ENCODE peak calls at places on chromosomes 1 and 21, in ten cellular contexts. One of them, this sample, is unnamed.

GRCh38 chr1:201346337-201346939 is 31.0 kb downstream of the TNNT2 start:
- DNase-seq in DMS 273 treated with DMSO at 0.1 percent for 48 hours: peak
- DNase-seq in fibroblast of pulmonary artery: peak
- DNase-seq in stimulated activated CD4-positive, alpha-beta T cell treated with anti-CD3 and anti-CD28 coated beads, Interleukin-2, amount 100 ng/mL, for 24 hours: no peak
- DNase-seq in NCI-H774: peak
- DNase-seq in T-helper 1 cell: no peak
- DNase-seq in germinal center: peak
- DNase-seq in mesothelial cell of epicardium: no peak
- DNase-seq in head of caudate nucleus: no peak
- DNase-seq in cardiac fibroblast: peak
- DNase-seq in this sample: no peak

GRCh38 chr1:66346057-66346795 is 187.7 kb upstream of the SGIP1 start:
- DNase-seq in DMS 273 treated with DMSO at 0.1 percent for 48 hours: no peak
- DNase-seq in germinal center: no peak
- DNase-seq in cardiac fibroblast: no peak
- DNase-seq in T-helper 1 cell: no peak
- DNase-seq in stimulated activated CD4-positive, alpha-beta T cell treated with anti-CD3 and anti-CD28 coated beads, Interleukin-2, amount 100 ng/mL, for 24 hours: no peak
- DNase-seq in fibroblast of pulmonary artery: no peak
- DNase-seq in mesothelial cell of epicardium: no peak
- DNase-seq in NCI-H774: no peak
- DNase-seq in head of caudate nucleus: no peak
- DNase-seq in this sample: no peak

GRCh38 chr1:20684651-20685050 is 23.5 kb upstream of the DDOST start:
- DNase-seq in cardiac fibroblast: no peak
- DNase-seq in DMS 273 treated with DMSO at 0.1 percent for 48 hours: no peak
- DNase-seq in T-helper 1 cell: no peak
- DNase-seq in germinal center: no peak
- DNase-seq in stimulated activated CD4-positive, alpha-beta T cell treated with anti-CD3 and anti-CD28 coated beads, Interleukin-2, amount 100 ng/mL, for 24 hours: no peak
- DNase-seq in mesothelial cell of epicardium: no peak
- DNase-seq in head of caudate nucleus: no peak
- DNase-seq in NCI-H774: no peak
- DNase-seq in fibroblast of pulmonary artery: no peak
- DNase-seq in this sample: no peak

GRCh38 chr1:28457678-28458077 is 48.2 kb upstream of the RCC1 start:
- DNase-seq in head of caudate nucleus: no peak
- DNase-seq in NCI-H774: no peak
- DNase-seq in fibroblast of pulmonary artery: no peak
- DNase-seq in mesothelial cell of epicardium: no peak
- DNase-seq in T-helper 1 cell: no peak
- DNase-seq in DMS 273 treated with DMSO at 0.1 percent for 48 hours: no peak
- DNase-seq in stimulated activated CD4-positive, alpha-beta T cell treated with anti-CD3 and anti-CD28 coated beads, Interleukin-2, amount 100 ng/mL, for 24 hours: no peak
- DNase-seq in cardiac fibroblast: no peak
- DNase-seq in germinal center: no peak
- DNase-seq in this sample: no peak

GRCh38 chr1:114669562-114670082 is at the start of gene DENND2C:
- DNase-seq in fibroblast of pulmonary artery: no peak
- DNase-seq in NCI-H774: no peak
- DNase-seq in mesothelial cell of epicardium: no peak
- DNase-seq in T-helper 1 cell: no peak
- DNase-seq in DMS 273 treated with DMSO at 0.1 percent for 48 hours: no peak
- DNase-seq in germinal center: no peak
- DNase-seq in stimulated activated CD4-positive, alpha-beta T cell treated with anti-CD3 and anti-CD28 coated beads, Interleukin-2, amount 100 ng/mL, for 24 hours: no peak
- DNase-seq in cardiac fibroblast: no peak
- DNase-seq in head of caudate nucleus: no peak
- DNase-seq in this sample: no peak

GRCh38 chr21:36584980-36585940 is 105.3 kb upstream of the CLDN14 start:
- DNase-seq in stimulated activated CD4-positive, alpha-beta T cell treated with anti-CD3 and anti-CD28 coated beads, Interleukin-2, amount 100 ng/mL, for 24 hours: no peak
- DNase-seq in fibroblast of pulmonary artery: no peak
- DNase-seq in germinal center: no peak
- DNase-seq in mesothelial cell of epicardium: no peak
- DNase-seq in NCI-H774: no peak
- DNase-seq in cardiac fibroblast: no peak
- DNase-seq in DMS 273 treated with DMSO at 0.1 percent for 48 hours: no peak
- DNase-seq in T-helper 1 cell: no peak
- DNase-seq in head of caudate nucleus: no peak
- DNase-seq in this sample: no peak

GRCh38 chr1:12006167-12006921 is 13.0 kb upstream of the MIIP start:
- DNase-seq in head of caudate nucleus: peak
- DNase-seq in fibroblast of pulmonary artery: no peak
- DNase-seq in mesothelial cell of epicardium: no peak
- DNase-seq in cardiac fibroblast: no peak
- DNase-seq in NCI-H774: no peak
- DNase-seq in stimulated activated CD4-positive, alpha-beta T cell treated with anti-CD3 and anti-CD28 coated beads, Interleukin-2, amount 100 ng/mL, for 24 hours: no peak
- DNase-seq in germinal center: no peak
- DNase-seq in DMS 273 treated with DMSO at 0.1 percent for 48 hours: no peak
- DNase-seq in T-helper 1 cell: no peak
- DNase-seq in this sample: no peak

GRCh38 chr1:53112271-53112774 is 30.1 kb downstream of the SLC1A7 start:
- DNase-seq in stimulated activated CD4-positive, alpha-beta T cell treated with anti-CD3 and anti-CD28 coated beads, Interleukin-2, amount 100 ng/mL, for 24 hours: no peak
- DNase-seq in fibroblast of pulmonary artery: peak
- DNase-seq in cardiac fibroblast: peak
- DNase-seq in germinal center: no peak
- DNase-seq in head of caudate nucleus: no peak
- DNase-seq in T-helper 1 cell: no peak
- DNase-seq in DMS 273 treated with DMSO at 0.1 percent for 48 hours: no peak
- DNase-seq in mesothelial cell of epicardium: no peak
- DNase-seq in NCI-H774: no peak
- DNase-seq in this sample: no peak

GRCh38 chr1:71850936-71851335 is 431.4 kb downstream of the NEGR1 start:
- DNase-seq in T-helper 1 cell: no peak
- DNase-seq in cardiac fibroblast: peak
- DNase-seq in head of caudate nucleus: no peak
- DNase-seq in fibroblast of pulmonary artery: peak
- DNase-seq in NCI-H774: no peak
- DNase-seq in germinal center: no peak
- DNase-seq in DMS 273 treated with DMSO at 0.1 percent for 48 hours: no peak
- DNase-seq in mesothelial cell of epicardium: no peak
- DNase-seq in stimulated activated CD4-positive, alpha-beta T cell treated with anti-CD3 and anti-CD28 coated beads, Interleukin-2, amount 100 ng/mL, for 24 hours: no peak
- DNase-seq in this sample: no peak

GRCh38 chr21:44400791-44401385 is 47.5 kb downstream of the TRPM2 start:
- DNase-seq in cardiac fibroblast: no peak
- DNase-seq in T-helper 1 cell: no peak
- DNase-seq in mesothelial cell of epicardium: no peak
- DNase-seq in fibroblast of pulmonary artery: no peak
- DNase-seq in stimulated activated CD4-positive, alpha-beta T cell treated with anti-CD3 and anti-CD28 coated beads, Interleukin-2, amount 100 ng/mL, for 24 hours: peak
- DNase-seq in germinal center: no peak
- DNase-seq in NCI-H774: no peak
- DNase-seq in head of caudate nucleus: no peak
- DNase-seq in DMS 273 treated with DMSO at 0.1 percent for 48 hours: no peak
- DNase-seq in this sample: no peak

GRCh38 chr1:113429461-113430153 is 39.3 kb downstream of the MAGI3 start:
- DNase-seq in NCI-H774: no peak
- DNase-seq in head of caudate nucleus: no peak
- DNase-seq in T-helper 1 cell: no peak
- DNase-seq in mesothelial cell of epicardium: no peak
- DNase-seq in fibroblast of pulmonary artery: peak
- DNase-seq in DMS 273 treated with DMSO at 0.1 percent for 48 hours: no peak
- DNase-seq in stimulated activated CD4-positive, alpha-beta T cell treated with anti-CD3 and anti-CD28 coated beads, Interleukin-2, amount 100 ng/mL, for 24 hours: no peak
- DNase-seq in cardiac fibroblast: peak
- DNase-seq in germinal center: no peak
- DNase-seq in this sample: no peak

GRCh38 chr1:45995298-45995697 is 137.1 kb downstream of the PIK3R3 start:
- DNase-seq in cardiac fibroblast: no peak
- DNase-seq in stimulated activated CD4-positive, alpha-beta T cell treated with anti-CD3 and anti-CD28 coated beads, Interleukin-2, amount 100 ng/mL, for 24 hours: no peak
- DNase-seq in NCI-H774: no peak
- DNase-seq in fibroblast of pulmonary artery: no peak
- DNase-seq in germinal center: no peak
- DNase-seq in mesothelial cell of epicardium: no peak
- DNase-seq in DMS 273 treated with DMSO at 0.1 percent for 48 hours: no peak
- DNase-seq in head of caudate nucleus: no peak
- DNase-seq in T-helper 1 cell: no peak
- DNase-seq in this sample: no peak

GRCh38 chr1:170765712-170766330 is 101.9 kb downstream of the PRRX1 start:
- DNase-seq in germinal center: no peak
- DNase-seq in DMS 273 treated with DMSO at 0.1 percent for 48 hours: no peak
- DNase-seq in T-helper 1 cell: no peak
- DNase-seq in head of caudate nucleus: no peak
- DNase-seq in cardiac fibroblast: peak
- DNase-seq in mesothelial cell of epicardium: no peak
- DNase-seq in stimulated activated CD4-positive, alpha-beta T cell treated with anti-CD3 and anti-CD28 coated beads, Interleukin-2, amount 100 ng/mL, for 24 hours: no peak
- DNase-seq in fibroblast of pulmonary artery: peak
- DNase-seq in NCI-H774: no peak
- DNase-seq in this sample: peak

GRCh38 chr1:109873278-109874175 is 37.1 kb upstream of the CSF1 start:
- DNase-seq in stimulated activated CD4-positive, alpha-beta T cell treated with anti-CD3 and anti-CD28 coated beads, Interleukin-2, amount 100 ng/mL, for 24 hours: no peak
- DNase-seq in cardiac fibroblast: peak
- DNase-seq in fibroblast of pulmonary artery: peak
- DNase-seq in germinal center: no peak
- DNase-seq in mesothelial cell of epicardium: no peak
- DNase-seq in DMS 273 treated with DMSO at 0.1 percent for 48 hours: no peak
- DNase-seq in T-helper 1 cell: no peak
- DNase-seq in NCI-H774: no peak
- DNase-seq in head of caudate nucleus: no peak
- DNase-seq in this sample: no peak

GRCh38 chr1:244049969-244050834 is 881 bp upstream of the ZBTB18 start:
- DNase-seq in NCI-H774: no peak
- DNase-seq in germinal center: peak
- DNase-seq in mesothelial cell of epicardium: no peak
- DNase-seq in head of caudate nucleus: no peak
- DNase-seq in T-helper 1 cell: no peak
- DNase-seq in cardiac fibroblast: no peak
- DNase-seq in fibroblast of pulmonary artery: no peak
- DNase-seq in DMS 273 treated with DMSO at 0.1 percent for 48 hours: no peak
- DNase-seq in stimulated activated CD4-positive, alpha-beta T cell treated with anti-CD3 and anti-CD28 coated beads, Interleukin-2, amount 100 ng/mL, for 24 hours: no peak
- DNase-seq in this sample: no peak

GRCh38 chr1:185567006-185567405 is 167.2 kb upstream of the HMCN1 start:
- DNase-seq in cardiac fibroblast: peak
- DNase-seq in T-helper 1 cell: peak
- DNase-seq in germinal center: peak
- DNase-seq in stimulated activated CD4-positive, alpha-beta T cell treated with anti-CD3 and anti-CD28 coated beads, Interleukin-2, amount 100 ng/mL, for 24 hours: no peak
- DNase-seq in head of caudate nucleus: no peak
- DNase-seq in NCI-H774: peak
- DNase-seq in fibroblast of pulmonary artery: peak
- DNase-seq in mesothelial cell of epicardium: no peak
- DNase-seq in DMS 273 treated with DMSO at 0.1 percent for 48 hours: no peak
- DNase-seq in this sample: no peak

GRCh38 chr1:178408869-178409268 is 87.9 kb downstream of the CLEC20A start:
- DNase-seq in germinal center: no peak
- DNase-seq in head of caudate nucleus: no peak
- DNase-seq in NCI-H774: no peak
- DNase-seq in stimulated activated CD4-positive, alpha-beta T cell treated with anti-CD3 and anti-CD28 coated beads, Interleukin-2, amount 100 ng/mL, for 24 hours: no peak
- DNase-seq in fibroblast of pulmonary artery: peak
- DNase-seq in mesothelial cell of epicardium: no peak
- DNase-seq in DMS 273 treated with DMSO at 0.1 percent for 48 hours: no peak
- DNase-seq in cardiac fibroblast: no peak
- DNase-seq in T-helper 1 cell: no peak
- DNase-seq in this sample: no peak

GRCh38 chr1:12501661-12502060 is 116.3 kb downstream of the DHRS3 start:
- DNase-seq in DMS 273 treated with DMSO at 0.1 percent for 48 hours: no peak
- DNase-seq in fibroblast of pulmonary artery: peak
- DNase-seq in mesothelial cell of epicardium: no peak
- DNase-seq in head of caudate nucleus: no peak
- DNase-seq in stimulated activated CD4-positive, alpha-beta T cell treated with anti-CD3 and anti-CD28 coated beads, Interleukin-2, amount 100 ng/mL, for 24 hours: no peak
- DNase-seq in T-helper 1 cell: no peak
- DNase-seq in cardiac fibroblast: no peak
- DNase-seq in germinal center: no peak
- DNase-seq in NCI-H774: no peak
- DNase-seq in this sample: no peak

GRCh38 chr1:6162773-6163172 is 17.3 kb downstream of the CHD5 start:
- DNase-seq in head of caudate nucleus: no peak
- DNase-seq in T-helper 1 cell: no peak
- DNase-seq in stimulated activated CD4-positive, alpha-beta T cell treated with anti-CD3 and anti-CD28 coated beads, Interleukin-2, amount 100 ng/mL, for 24 hours: no peak
- DNase-seq in DMS 273 treated with DMSO at 0.1 percent for 48 hours: no peak
- DNase-seq in mesothelial cell of epicardium: no peak
- DNase-seq in germinal center: no peak
- DNase-seq in fibroblast of pulmonary artery: no peak
- DNase-seq in cardiac fibroblast: no peak
- DNase-seq in NCI-H774: no peak
- DNase-seq in this sample: no peak

GRCh38 chr1:94743866-94744265 is 76.3 kb upstream of the SLC44A3 start:
- DNase-seq in NCI-H774: no peak
- DNase-seq in cardiac fibroblast: no peak
- DNase-seq in mesothelial cell of epicardium: no peak
- DNase-seq in T-helper 1 cell: no peak
- DNase-seq in stimulated activated CD4-positive, alpha-beta T cell treated with anti-CD3 and anti-CD28 coated beads, Interleukin-2, amount 100 ng/mL, for 24 hours: no peak
- DNase-seq in head of caudate nucleus: no peak
- DNase-seq in DMS 273 treated with DMSO at 0.1 percent for 48 hours: no peak
- DNase-seq in germinal center: no peak
- DNase-seq in fibroblast of pulmonary artery: peak
- DNase-seq in this sample: peak

GRCh38 chr1:238129677-238130076 is 239.0 kb upstream of the ZP4 start:
- DNase-seq in DMS 273 treated with DMSO at 0.1 percent for 48 hours: no peak
- DNase-seq in head of caudate nucleus: no peak
- DNase-seq in germinal center: no peak
- DNase-seq in fibroblast of pulmonary artery: no peak
- DNase-seq in NCI-H774: no peak
- DNase-seq in cardiac fibroblast: no peak
- DNase-seq in T-helper 1 cell: no peak
- DNase-seq in stimulated activated CD4-positive, alpha-beta T cell treated with anti-CD3 and anti-CD28 coated beads, Interleukin-2, amount 100 ng/mL, for 24 hours: no peak
- DNase-seq in mesothelial cell of epicardium: no peak
- DNase-seq in this sample: no peak

GRCh38 chr1:219151467-219151866 is 22.2 kb upstream of the LYPLAL1 start:
- DNase-seq in NCI-H774: no peak
- DNase-seq in mesothelial cell of epicardium: no peak
- DNase-seq in fibroblast of pulmonary artery: no peak
- DNase-seq in T-helper 1 cell: no peak
- DNase-seq in head of caudate nucleus: no peak
- DNase-seq in cardiac fibroblast: no peak
- DNase-seq in stimulated activated CD4-positive, alpha-beta T cell treated with anti-CD3 and anti-CD28 coated beads, Interleukin-2, amount 100 ng/mL, for 24 hours: no peak
- DNase-seq in DMS 273 treated with DMSO at 0.1 percent for 48 hours: no peak
- DNase-seq in germinal center: no peak
- DNase-seq in this sample: no peak

GRCh38 chr1:56482486-56482885 is 96.9 kb downstream of the PLPP3 start:
- DNase-seq in head of caudate nucleus: no peak
- DNase-seq in germinal center: no peak
- DNase-seq in mesothelial cell of epicardium: no peak
- DNase-seq in fibroblast of pulmonary artery: no peak
- DNase-seq in stimulated activated CD4-positive, alpha-beta T cell treated with anti-CD3 and anti-CD28 coated beads, Interleukin-2, amount 100 ng/mL, for 24 hours: no peak
- DNase-seq in cardiac fibroblast: no peak
- DNase-seq in NCI-H774: no peak
- DNase-seq in DMS 273 treated with DMSO at 0.1 percent for 48 hours: no peak
- DNase-seq in T-helper 1 cell: no peak
- DNase-seq in this sample: no peak

GRCh38 chr1:236261898-236262297 is 19.9 kb downstream of the ERO1B start:
- DNase-seq in NCI-H774: no peak
- DNase-seq in head of caudate nucleus: no peak
- DNase-seq in stimulated activated CD4-positive, alpha-beta T cell treated with anti-CD3 and anti-CD28 coated beads, Interleukin-2, amount 100 ng/mL, for 24 hours: no peak
- DNase-seq in mesothelial cell of epicardium: no peak
- DNase-seq in cardiac fibroblast: no peak
- DNase-seq in fibroblast of pulmonary artery: no peak
- DNase-seq in DMS 273 treated with DMSO at 0.1 percent for 48 hours: no peak
- DNase-seq in germinal center: no peak
- DNase-seq in T-helper 1 cell: no peak
- DNase-seq in this sample: no peak

GRCh38 chr1:94969137-94969536 is 42.2 kb upstream of the CNN3 start:
- DNase-seq in stimulated activated CD4-positive, alpha-beta T cell treated with anti-CD3 and anti-CD28 coated beads, Interleukin-2, amount 100 ng/mL, for 24 hours: no peak
- DNase-seq in DMS 273 treated with DMSO at 0.1 percent for 48 hours: no peak
- DNase-seq in germinal center: no peak
- DNase-seq in cardiac fibroblast: no peak
- DNase-seq in fibroblast of pulmonary artery: no peak
- DNase-seq in mesothelial cell of epicardium: no peak
- DNase-seq in NCI-H774: no peak
- DNase-seq in head of caudate nucleus: no peak
- DNase-seq in T-helper 1 cell: no peak
- DNase-seq in this sample: no peak

GRCh38 chr1:48469616-48470500 is 2.1 kb downstream of the SPATA6 start:
- DNase-seq in fibroblast of pulmonary artery: peak
- DNase-seq in DMS 273 treated with DMSO at 0.1 percent for 48 hours: no peak
- DNase-seq in T-helper 1 cell: no peak
- DNase-seq in NCI-H774: peak
- DNase-seq in stimulated activated CD4-positive, alpha-beta T cell treated with anti-CD3 and anti-CD28 coated beads, Interleukin-2, amount 100 ng/mL, for 24 hours: no peak
- DNase-seq in head of caudate nucleus: peak
- DNase-seq in germinal center: peak
- DNase-seq in cardiac fibroblast: peak
- DNase-seq in mesothelial cell of epicardium: no peak
- DNase-seq in this sample: no peak

GRCh38 chr1:111990878-111991760 is 1.7 kb upstream of the KCND3 start:
- DNase-seq in cardiac fibroblast: peak
- DNase-seq in germinal center: no peak
- DNase-seq in stimulated activated CD4-positive, alpha-beta T cell treated with anti-CD3 and anti-CD28 coated beads, Interleukin-2, amount 100 ng/mL, for 24 hours: no peak
- DNase-seq in mesothelial cell of epicardium: no peak
- DNase-seq in head of caudate nucleus: peak
- DNase-seq in NCI-H774: peak
- DNase-seq in fibroblast of pulmonary artery: peak
- DNase-seq in DMS 273 treated with DMSO at 0.1 percent for 48 hours: peak
- DNase-seq in T-helper 1 cell: no peak
- DNase-seq in this sample: peak

GRCh38 chr1:53395671-53396215 is 63.5 kb upstream of the DMRTB1 start:
- DNase-seq in germinal center: no peak
- DNase-seq in T-helper 1 cell: no peak
- DNase-seq in NCI-H774: no peak
- DNase-seq in head of caudate nucleus: no peak
- DNase-seq in fibroblast of pulmonary artery: no peak
- DNase-seq in stimulated activated CD4-positive, alpha-beta T cell treated with anti-CD3 and anti-CD28 coated beads, Interleukin-2, amount 100 ng/mL, for 24 hours: no peak
- DNase-seq in cardiac fibroblast: no peak
- DNase-seq in DMS 273 treated with DMSO at 0.1 percent for 48 hours: no peak
- DNase-seq in mesothelial cell of epicardium: no peak
- DNase-seq in this sample: peak